ENCODE peak calls at places on chromosome 15, in six cellular contexts. V, F, R, I, T and U are unnamed samples.

GRCh38 chr15:63833246-63833696 is 477 bp downstream of the HERC1 start:
- DNase-seq in R (peak; percentile 73), T (peak; percentile 50), F (no peak), V (peak; percentile 25), I (peak; percentile 80), U (peak; percentile 22)

GRCh38 chr15:52259503-52259902 is 36.1 kb downstream of the MYO5C start:
- DNase-seq in T (no peak), F (no peak), V (no peak), R (no peak), I (no peak), U (no peak)

GRCh38 chr15:88646951-88647350 is 8.1 kb downstream of the ISG20 start:
- DNase-seq in I (no peak), R (peak; percentile 40), V (no peak), F (no peak), T (no peak), U (peak; percentile 15)

GRCh38 chr15:52780172-52780980 is 9.8 kb downstream of the ONECUT1 start:
- DNase-seq in F (peak; percentile 57), R (no peak), I (peak; percentile 59), T (peak; percentile 68), V (no peak), U (peak; percentile 61)

GRCh38 chr15:84921121-84921520 is 36.7 kb downstream of the SLC28A1 start:
- DNase-seq in V (no peak), T (no peak), I (no peak), F (no peak), R (no peak), U (no peak)

GRCh38 chr15:80916056-80916455 is 73.6 kb downstream of the MESD start:
- DNase-seq in R (no peak), I (no peak), T (no peak), V (no peak), F (no peak), U (no peak)

GRCh38 chr15:25439456-25439836 is 622 bp upstream of the UBE3A start:
- DNase-seq in V (no peak), I (no peak), T (peak; percentile 49), R (no peak), F (no peak), U (peak; percentile 17)

GRCh38 chr15:73650387-73651126 is 17.4 kb upstream of the NPTN start:
- DNase-seq in F (peak; percentile 39), R (no peak), T (no peak), V (no peak), I (peak; percentile 49), U (no peak)

GRCh38 chr15:38226867-38227266 is 25.8 kb upstream of the SPRED1 start:
- DNase-seq in I (peak; percentile 23), T (peak; percentile 71), V (no peak), R (peak; percentile 76), F (peak; percentile 78), U (no peak)

DNA sequence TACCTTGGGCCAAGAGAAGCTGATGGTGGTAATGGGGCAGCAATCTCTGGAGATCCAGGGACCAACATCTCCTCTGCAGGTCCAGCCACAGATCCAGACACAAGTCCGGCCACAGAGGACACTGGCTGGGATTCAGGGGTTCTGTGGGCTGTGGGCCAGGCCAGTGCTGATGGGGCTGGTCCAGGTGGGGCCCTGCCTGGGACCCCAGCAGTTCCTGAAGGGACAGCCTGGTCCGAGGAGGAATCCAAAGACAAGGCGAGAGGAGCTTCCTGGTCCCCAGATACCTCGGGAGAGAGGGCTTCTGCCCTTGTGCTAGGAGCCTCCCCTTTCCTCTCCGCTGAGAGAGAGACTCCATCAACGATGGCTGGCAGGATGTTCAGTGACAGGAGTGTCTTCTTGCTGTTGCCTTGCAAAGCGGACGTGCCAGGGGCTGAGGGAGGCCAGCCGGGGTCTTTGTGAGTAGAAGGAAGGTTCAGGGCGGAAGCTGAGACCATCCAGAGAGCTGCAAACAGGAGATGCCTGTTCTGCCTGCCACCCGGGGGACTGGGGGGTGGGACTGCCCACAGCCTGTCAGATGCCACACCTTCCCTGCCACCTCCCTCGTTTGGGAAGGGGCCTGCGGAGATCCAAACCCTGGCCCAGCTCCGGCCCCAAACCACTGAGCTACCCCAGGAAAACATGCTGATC is 24.5 kb upstream of the GOLGA6C start:
- DNase-seq in F (no peak), T (peak; percentile 2), R (peak; percentile 76), V (peak; percentile 11), I (no peak), U (no peak)
- H3K27ac ChIP-seq in F (no peak overlapping the region), T (no peak overlapping the region), R (no peak overlapping the region), V (no peak overlapping the region), I (no peak overlapping the region), U (no peak overlapping the region)

GRCh38 chr15:70584838-70585706 is 178.3 kb downstream of the UACA start:
- DNase-seq in R (no peak), I (peak; percentile 74), V (no peak), F (no peak), T (no peak), U (no peak)
- H3K4me3 ChIP-seq in R (peak overlapping the region; percentile 23), I (no peak overlapping the region), V (no peak overlapping the region), F (no peak overlapping the region), T (peak overlapping the region; percentile 34), U (no peak overlapping the region)

GRCh38 chr15:69032006-69032405 is 17.5 kb downstream of the NOX5 start:
- DNase-seq in R (no peak), V (no peak), T (no peak), I (no peak), F (no peak), U (no peak)
- H3K27ac ChIP-seq in R (no peak overlapping the region), V (no peak overlapping the region), T (no peak overlapping the region), I (no peak overlapping the region), F (no peak overlapping the region), U (no peak overlapping the region)

GRCh38 chr15:42544858-42545629 is 3.5 kb downstream of the LRRC57 start:
- DNase-seq in I (no peak), F (no peak), T (no peak), R (no peak), V (no peak), U (no peak)
- H3K4me3 ChIP-seq in I (no peak overlapping the region), F (no peak overlapping the region), T (no peak overlapping the region), R (no peak overlapping the region), V (no peak overlapping the region), U (no peak overlapping the region)

GRCh38 chr15:69756440-69756839 is 303.8 kb downstream of the RPLP1 start:
- DNase-seq in R (no peak), T (no peak), F (no peak), V (no peak), I (no peak), U (no peak)

GRCh38 chr15:69755571-69756310 is 303.1 kb downstream of the RPLP1 start:
- DNase-seq in I (no peak), R (no peak), F (no peak), T (peak; percentile 46), V (no peak), U (peak; percentile 82)

GRCh38 chr15:69751575-69751974 is 299.0 kb downstream of the RPLP1 start:
- DNase-seq in F (no peak), R (no peak), I (no peak), T (no peak), V (no peak), U (no peak)

GRCh38 chr15:69754313-69754712 is 301.7 kb downstream of the RPLP1 start:
- DNase-seq in R (no peak), T (no peak), F (no peak), V (no peak), I (no peak), U (no peak)

DNA sequence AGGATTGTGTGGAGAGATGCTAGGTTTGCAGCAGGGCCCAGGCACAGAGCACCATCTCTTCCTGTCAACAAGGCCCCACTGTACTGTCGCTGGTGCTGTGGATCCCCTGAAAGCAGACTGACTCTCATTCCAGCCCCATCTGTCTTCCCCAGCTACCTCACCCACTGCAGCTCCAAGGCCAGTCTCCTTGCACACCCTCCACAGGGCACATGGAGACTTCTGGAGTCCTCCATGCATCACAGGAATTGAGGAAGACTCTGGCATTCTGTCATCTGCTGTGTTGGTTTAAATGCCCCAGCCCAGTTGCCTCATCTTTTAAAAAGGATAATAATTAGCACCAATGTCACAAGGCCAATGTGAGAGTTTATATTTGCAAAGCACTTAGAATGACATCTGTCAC is 301.2 kb downstream of the RPLP1 start:
- DNase-seq in R (no peak), I (no peak), V (no peak), F (no peak), T (no peak), U (no peak)
- H3K27ac ChIP-seq in R (no peak overlapping the region), I (no peak overlapping the region), V (no peak overlapping the region), F (no peak overlapping the region), T (no peak overlapping the region), U (no peak overlapping the region)

GRCh38 chr15:100751585-100751984 is 128.0 kb upstream of the ALDH1A3 start:
- DNase-seq in I (no peak), T (no peak), R (no peak), F (no peak), V (no peak), U (no peak)
- H3K4me3 ChIP-seq in I (no peak overlapping the region), T (no peak overlapping the region), R (no peak overlapping the region), F (no peak overlapping the region), V (no peak overlapping the region), U (no peak overlapping the region)